ENCODE peak calls at places on chromosomes 2 and 18, in five cellular contexts. One of them, this sample, is unnamed.

GRCh38 chr2:136392897-136393296 is 274.9 kb upstream of the CXCR4 start:
- DNase-seq in MM.1S: no peak
- DNase-seq in neural progenitor cell: no peak
- DNase-seq in PC-3: no peak
- DNase-seq in HCT116: no peak
- DNase-seq in this sample: no peak

GRCh38 chr2:30897539-30897938 is 90.3 kb upstream of the CAPN13 start:
- DNase-seq in MM.1S: no peak
- DNase-seq in neural progenitor cell: no peak
- DNase-seq in PC-3: no peak
- DNase-seq in HCT116: no peak
- DNase-seq in this sample: peak

GRCh38 chr2:240596080-240596460 is 9.5 kb downstream of the CAPN10 start:
- DNase-seq in MM.1S: no peak
- DNase-seq in neural progenitor cell: no peak
- DNase-seq in PC-3: no peak
- DNase-seq in HCT116: no peak
- DNase-seq in this sample: no peak

GRCh38 chr2:216349366-216349765 is 22.9 kb downstream of the MARCHF4 start:
- DNase-seq in MM.1S: no peak
- DNase-seq in neural progenitor cell: peak
- DNase-seq in PC-3: no peak
- DNase-seq in HCT116: no peak
- DNase-seq in this sample: peak

GRCh38 chr18:63452273-63452672 is 24.5 kb upstream of the SERPINB5 start:
- DNase-seq in MM.1S: no peak
- DNase-seq in neural progenitor cell: no peak
- DNase-seq in PC-3: peak
- DNase-seq in HCT116: no peak
- DNase-seq in this sample: no peak

GRCh38 chr2:238484522-238485452 is 58.1 kb downstream of the ASB1 start:
- DNase-seq in MM.1S: no peak
- DNase-seq in neural progenitor cell: no peak
- DNase-seq in PC-3: no peak
- DNase-seq in HCT116: no peak
- DNase-seq in this sample: no peak

GRCh38 chr2:120736202-120736954 is 710 bp downstream of the GLI2 start:
- DNase-seq in MM.1S: no peak
- DNase-seq in neural progenitor cell: peak
- DNase-seq in PC-3: no peak
- DNase-seq in HCT116: no peak
- DNase-seq in this sample: peak

GRCh38 chr2:127406454-127406853 is 11.8 kb upstream of the PROC start:
- DNase-seq in MM.1S: no peak
- DNase-seq in neural progenitor cell: no peak
- DNase-seq in PC-3: no peak
- DNase-seq in HCT116: no peak
- DNase-seq in this sample: no peak

GRCh38 chr18:63141777-63142176 is 177.8 kb downstream of the BCL2 start:
- DNase-seq in MM.1S: peak
- DNase-seq in neural progenitor cell: no peak
- DNase-seq in PC-3: no peak
- DNase-seq in HCT116: no peak
- DNase-seq in this sample: no peak

GRCh38 chr2:95053543-95053942 is 28.0 kb downstream of the MAL start:
- DNase-seq in MM.1S: no peak
- DNase-seq in neural progenitor cell: no peak
- DNase-seq in PC-3: no peak
- DNase-seq in HCT116: no peak
- DNase-seq in this sample: peak

GRCh38 chr2:133502678-133503077 is 65.6 kb downstream of the NCKAP5 start:
- DNase-seq in MM.1S: no peak
- DNase-seq in neural progenitor cell: no peak
- DNase-seq in PC-3: no peak
- DNase-seq in HCT116: no peak
- DNase-seq in this sample: no peak

GRCh38 chr2:39020383-39020782 is 100.5 kb downstream of the SOS1 start:
- DNase-seq in MM.1S: no peak
- DNase-seq in neural progenitor cell: no peak
- DNase-seq in PC-3: no peak
- DNase-seq in HCT116: no peak
- DNase-seq in this sample: no peak

GRCh38 chr2:74528600-74529356 is 728 bp downstream of the AUP1 start:
- DNase-seq in MM.1S: peak
- DNase-seq in neural progenitor cell: no peak
- DNase-seq in PC-3: no peak
- DNase-seq in HCT116: no peak
- DNase-seq in this sample: no peak

GRCh38 chr2:221779614-221780067 is 207.5 kb upstream of the EPHA4 start:
- DNase-seq in MM.1S: no peak
- DNase-seq in neural progenitor cell: no peak
- DNase-seq in PC-3: no peak
- DNase-seq in HCT116: no peak
- DNase-seq in this sample: no peak

GRCh38 chr2:218031261-218031660 is 28.5 kb upstream of the TNS1 start:
- DNase-seq in MM.1S: no peak
- DNase-seq in neural progenitor cell: no peak
- DNase-seq in PC-3: no peak
- DNase-seq in HCT116: no peak
- DNase-seq in this sample: no peak

GRCh38 chr2:111617804-111618576 is 266.0 kb downstream of the ANAPC1 start:
- DNase-seq in MM.1S: no peak
- DNase-seq in neural progenitor cell: no peak
- DNase-seq in PC-3: no peak
- DNase-seq in HCT116: peak
- DNase-seq in this sample: no peak

GRCh38 chr18:48021273-48021914 is 90.9 kb upstream of the SMAD2 start:
- DNase-seq in MM.1S: no peak
- DNase-seq in neural progenitor cell: no peak
- DNase-seq in PC-3: no peak
- DNase-seq in HCT116: no peak
- DNase-seq in this sample: no peak

GRCh38 chr18:63319383-63320040 is at the start of gene BCL2:
- DNase-seq in MM.1S: peak
- DNase-seq in neural progenitor cell: peak
- DNase-seq in PC-3: peak
- DNase-seq in HCT116: no peak
- DNase-seq in this sample: peak

GRCh38 chr2:11679491-11680130 is 9.6 kb upstream of the NTSR2 start:
- DNase-seq in MM.1S: no peak
- DNase-seq in neural progenitor cell: no peak
- DNase-seq in PC-3: no peak
- DNase-seq in HCT116: no peak
- DNase-seq in this sample: no peak

GRCh38 chr18:48605408-48605845 is 66.6 kb downstream of the CTIF start:
- DNase-seq in MM.1S: no peak
- DNase-seq in neural progenitor cell: peak
- DNase-seq in PC-3: peak
- DNase-seq in HCT116: peak
- DNase-seq in this sample: peak

GRCh38 chr18:9135081-9135911 is 1.3 kb upstream of the ANKRD12 start:
- DNase-seq in MM.1S: no peak
- DNase-seq in neural progenitor cell: no peak
- DNase-seq in PC-3: no peak
- DNase-seq in HCT116: no peak
- DNase-seq in this sample: no peak

GRCh38 chr18:60421356-60422118 is 49.0 kb upstream of the MC4R start:
- DNase-seq in MM.1S: no peak
- DNase-seq in neural progenitor cell: no peak
- DNase-seq in PC-3: no peak
- DNase-seq in HCT116: no peak
- DNase-seq in this sample: no peak

GRCh38 chr2:142165790-142166189 is 35.0 kb upstream of the LRP1B start:
- DNase-seq in MM.1S: peak
- DNase-seq in neural progenitor cell: peak
- DNase-seq in PC-3: peak
- DNase-seq in HCT116: peak
- DNase-seq in this sample: peak
- TF ChIP-seq EZH2phosphoT487 in MM.1S: no peak
- TF ChIP-seq EZH2phosphoT487 in neural progenitor cell: no peak
- TF ChIP-seq EZH2phosphoT487 in PC-3: no peak
- TF ChIP-seq EZH2phosphoT487 in HCT116: no peak
- TF ChIP-seq EZH2phosphoT487 in this sample: no peak

GRCh38 chr2:83747141-83747540 is 711.9 kb downstream of the SUCLG1 start:
- DNase-seq in MM.1S: no peak
- DNase-seq in neural progenitor cell: no peak
- DNase-seq in PC-3: peak
- DNase-seq in HCT116: no peak
- DNase-seq in this sample: no peak

GRCh38 chr2:83744830-83745229 is 714.2 kb downstream of the SUCLG1 start:
- DNase-seq in MM.1S: no peak
- DNase-seq in neural progenitor cell: no peak
- DNase-seq in PC-3: no peak
- DNase-seq in HCT116: no peak
- DNase-seq in this sample: no peak

DNA sequence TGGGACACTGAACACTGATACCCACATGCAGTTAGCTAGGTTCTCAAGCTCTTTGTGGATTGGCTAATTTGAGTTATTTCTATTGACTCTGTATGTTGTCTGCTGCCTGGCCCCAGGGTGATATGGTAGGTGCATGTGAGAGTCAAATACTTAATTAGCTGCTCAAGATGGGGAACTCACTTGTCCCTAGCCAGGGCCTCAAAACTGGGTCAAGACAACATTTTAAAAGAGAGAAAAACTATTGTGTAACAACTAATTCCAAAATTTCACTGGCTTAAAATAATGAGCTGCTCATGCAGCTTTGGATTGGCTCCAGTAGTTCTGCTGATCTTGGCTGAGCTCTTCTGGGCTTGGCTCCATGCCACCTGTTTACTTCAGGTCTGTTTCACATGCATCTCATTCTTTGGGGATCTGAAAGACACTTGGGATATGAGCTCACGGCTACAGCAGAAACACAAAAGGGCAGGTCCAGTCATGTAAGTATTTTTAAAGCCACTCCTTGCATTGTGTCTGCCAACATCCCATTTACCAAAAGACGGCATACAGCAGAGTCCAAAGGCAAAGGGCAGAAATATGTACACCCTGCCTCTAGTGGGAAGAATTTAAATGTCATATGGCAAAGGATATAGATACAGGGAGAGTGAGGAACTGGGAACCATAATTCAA is 716.8 kb downstream of the SUCLG1 start:
- DNase-seq in MM.1S: no peak
- DNase-seq in neural progenitor cell: no peak
- DNase-seq in PC-3: no peak
- DNase-seq in HCT116: no peak
- DNase-seq in this sample: no peak
- TF ChIP-seq CTCF in MM.1S: no peak
- TF ChIP-seq CTCF in neural progenitor cell: no peak
- TF ChIP-seq CTCF in PC-3: no peak
- TF ChIP-seq CTCF in HCT116: no peak
- TF ChIP-seq CTCF in this sample: no peak

GRCh38 chr2:230874456-230874855 is 9.7 kb downstream of the ITM2C start:
- DNase-seq in MM.1S: no peak
- DNase-seq in neural progenitor cell: no peak
- DNase-seq in PC-3: no peak
- DNase-seq in HCT116: no peak
- DNase-seq in this sample: no peak

GRCh38 chr2:230871361-230872150 is 6.8 kb downstream of the ITM2C start:
- DNase-seq in MM.1S: peak
- DNase-seq in neural progenitor cell: no peak
- DNase-seq in PC-3: no peak
- DNase-seq in HCT116: no peak
- DNase-seq in this sample: no peak

GRCh38 chr2:230873670-230874401 is 9.1 kb downstream of the ITM2C start:
- DNase-seq in MM.1S: peak
- DNase-seq in neural progenitor cell: no peak
- DNase-seq in PC-3: no peak
- DNase-seq in HCT116: no peak
- DNase-seq in this sample: no peak

GRCh38 chr2:230872151-230872967 is 7.6 kb downstream of the ITM2C start:
- DNase-seq in MM.1S: peak
- DNase-seq in neural progenitor cell: no peak
- DNase-seq in PC-3: no peak
- DNase-seq in HCT116: no peak
- DNase-seq in this sample: no peak

DNA sequence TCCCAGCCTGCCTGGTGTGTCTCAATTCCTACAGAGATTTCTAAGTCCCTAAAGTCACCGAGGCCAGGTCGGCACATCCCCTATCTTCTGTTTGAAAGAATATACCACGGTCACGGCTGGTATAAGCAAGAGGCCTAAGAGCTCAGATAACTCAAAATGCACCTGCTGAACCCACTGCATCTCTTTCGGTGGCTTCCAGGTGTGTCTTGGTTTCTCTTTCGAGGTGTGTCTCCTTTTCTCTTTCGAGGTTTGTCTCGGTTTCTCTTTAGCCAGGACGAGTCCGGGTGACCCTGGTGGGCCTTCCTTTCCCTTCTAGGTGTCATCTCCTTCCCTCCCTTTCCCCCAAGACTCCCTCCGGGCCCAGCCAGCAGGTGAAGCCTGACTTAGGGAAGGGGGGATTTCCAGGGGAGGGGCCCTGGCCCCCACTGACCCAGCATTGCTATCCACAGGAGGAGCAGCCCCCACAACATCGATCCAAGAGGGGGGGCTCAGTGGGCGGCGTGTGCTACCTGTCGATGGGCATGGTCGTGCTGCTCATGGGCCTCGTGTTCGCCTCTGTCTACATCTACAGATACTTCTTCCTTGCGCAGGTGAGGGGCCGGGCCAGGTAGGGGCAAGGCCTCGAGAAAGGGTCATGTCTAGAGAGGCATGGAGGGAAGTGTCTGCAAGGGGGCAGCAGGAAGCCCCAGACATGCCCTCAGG is 8.4 kb downstream of the ITM2C start:
- DNase-seq in MM.1S: peak
- DNase-seq in neural progenitor cell: no peak
- DNase-seq in PC-3: no peak
- DNase-seq in HCT116: no peak
- DNase-seq in this sample: no peak
- TF ChIP-seq EZH2phosphoT487 in MM.1S: no peak
- TF ChIP-seq EZH2phosphoT487 in neural progenitor cell: no peak
- TF ChIP-seq EZH2phosphoT487 in PC-3: no peak
- TF ChIP-seq EZH2phosphoT487 in HCT116: no peak
- TF ChIP-seq EZH2phosphoT487 in this sample: no peak

DNA sequence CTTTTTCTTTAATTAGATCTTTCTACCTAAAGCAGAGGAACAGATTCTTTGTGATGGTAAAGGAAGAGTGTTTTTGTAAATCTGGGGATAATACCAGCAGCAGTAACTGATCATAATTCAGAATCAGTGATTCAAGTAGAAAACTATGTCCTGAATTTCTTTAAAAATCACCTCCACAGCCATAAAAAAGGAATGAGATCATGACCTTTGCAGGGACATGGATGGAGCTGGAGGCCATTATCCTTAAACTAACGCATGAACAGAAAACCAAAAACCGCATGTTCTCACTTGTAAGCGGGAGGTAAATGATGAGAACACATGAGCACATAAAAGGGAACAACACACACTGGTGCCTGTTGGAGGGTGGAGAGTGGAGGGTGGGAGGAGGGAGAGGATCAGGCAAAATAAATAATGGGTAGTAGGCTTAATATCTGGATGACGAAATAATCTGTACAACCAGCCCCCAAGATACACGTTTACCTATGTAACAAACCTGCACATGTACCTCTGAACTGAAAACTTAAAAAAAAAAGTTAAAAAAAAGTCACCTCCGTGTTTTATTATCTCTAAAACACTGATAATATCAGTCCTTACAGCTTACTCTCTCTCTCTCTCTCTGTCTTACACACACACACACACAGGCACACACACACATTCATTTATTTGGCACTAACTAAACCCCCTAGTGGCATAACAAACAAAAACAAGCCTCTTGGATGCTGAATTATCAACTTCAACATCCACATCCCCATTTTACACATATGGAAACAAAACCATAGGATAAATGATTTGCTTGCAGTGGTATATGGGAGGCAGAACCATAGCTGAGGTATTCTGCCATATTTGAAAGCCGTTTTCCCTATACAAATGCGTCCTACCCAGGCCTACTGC is 1.4 kb downstream of the TM4SF20 start:
- DNase-seq in MM.1S: no peak
- DNase-seq in neural progenitor cell: no peak
- DNase-seq in PC-3: no peak
- DNase-seq in HCT116: peak
- DNase-seq in this sample: peak
- TF ChIP-seq CTCF in MM.1S: no peak
- TF ChIP-seq CTCF in neural progenitor cell: no peak
- TF ChIP-seq CTCF in PC-3: peak
- TF ChIP-seq CTCF in HCT116: peak
- TF ChIP-seq CTCF in this sample: peak